ENCODE peak calls at places on chromosomes 5 and 9, in six cellular contexts. H is HCT116, Q is K562, R is GM12878, A is HepG2, C is H1. T is an unnamed sample.

GRCh38 chr9:99172129-99173091 is 49.3 kb downstream of the ALG2 start:
- DNase-seq in H (no peak), Q (no peak), R (no peak), A (peak), C (no peak), T (no peak)

GRCh38 chr9:73038613-73039012 is 85.8 kb upstream of the ALDH1A1 start:
- DNase-seq in H (no peak), Q (no peak), R (no peak), A (no peak), C (no peak), T (no peak)

GRCh38 chr5:16090270-16090669 is 89.3 kb downstream of the MARCHF11 start:
- DNase-seq in H (no peak), Q (no peak), R (no peak), A (no peak), C (no peak), T (no peak)

GRCh38 chr9:18980124-18980660 is 52.8 kb downstream of the SAXO1 start:
- DNase-seq in H (no peak), Q (no peak), R (no peak), A (no peak), C (no peak), T (peak)

GRCh38 chr9:120758544-120758943 is 34.7 kb downstream of the FBXW2 start:
- DNase-seq in H (no peak), Q (no peak), R (no peak), A (no peak), C (no peak), T (no peak)

GRCh38 chr5:124738751-124739559 is 7.5 kb downstream of the ZNF608 start:
- DNase-seq in H (no peak), Q (no peak), R (no peak), A (no peak), C (no peak), T (no peak)

GRCh38 chr5:159849437-159850191 is 66.7 kb upstream of the ADRA1B start:
- DNase-seq in H (no peak), Q (no peak), R (no peak), A (no peak), C (no peak), T (no peak)

GRCh38 chr9:88535932-88536324 is 950 bp downstream of the NXNL2 start:
- DNase-seq in H (no peak), Q (no peak), R (no peak), A (no peak), C (no peak), T (no peak)

GRCh38 chr9:137969685-137970084 is 92.1 kb downstream of the CACNA1B start:
- DNase-seq in H (no peak), Q (no peak), R (no peak), A (no peak), C (no peak), T (no peak)

GRCh38 chr9:109401169-109401989 is 80.5 kb upstream of the EPB41L4B start:
- DNase-seq in H (peak), Q (peak), R (no peak), A (peak), C (peak), T (peak)

GRCh38 chr5:78523314-78524193 is 125.0 kb downstream of the LHFPL2 start:
- DNase-seq in H (no peak), Q (peak), R (no peak), A (no peak), C (no peak), T (peak)

GRCh38 chr5:95864944-95865504 is 42.5 kb upstream of the GLRX start:
- DNase-seq in H (no peak), Q (no peak), R (no peak), A (peak), C (no peak), T (no peak)

GRCh38 chr5:60943624-60944023 is 1.2 kb downstream of the ERCC8 start:
- DNase-seq in H (no peak), Q (no peak), R (no peak), A (no peak), C (no peak), T (peak)

GRCh38 chr9:121857941-121858340 is 206.5 kb downstream of the DAB2IP start:
- DNase-seq in H (no peak), Q (no peak), R (no peak), A (no peak), C (peak), T (no peak)

GRCh38 chr5:40437452-40437861 is 242.3 kb upstream of the PTGER4 start:
- DNase-seq in H (no peak), Q (no peak), R (no peak), A (no peak), C (no peak), T (no peak)

GRCh38 chr5:98909363-98909762 is 19.4 kb downstream of the CHD1 start:
- DNase-seq in H (no peak), Q (no peak), R (no peak), A (no peak), C (no peak), T (no peak)

GRCh38 chr9:134680393-134681060 is 38.9 kb downstream of the COL5A1 start:
- DNase-seq in H (no peak), Q (no peak), R (no peak), A (no peak), C (no peak), T (no peak)

GRCh38 chr9:134682026-134682425 is 40.4 kb downstream of the COL5A1 start:
- DNase-seq in H (no peak), Q (no peak), R (no peak), A (no peak), C (no peak), T (no peak)

GRCh38 chr9:134679616-134680392 is 38.2 kb downstream of the COL5A1 start:
- DNase-seq in H (no peak), Q (no peak), R (no peak), A (no peak), C (no peak), T (no peak)

GRCh38 chr9:134682651-134683364 is 41.2 kb downstream of the COL5A1 start:
- DNase-seq in H (no peak), Q (no peak), R (no peak), A (no peak), C (no peak), T (no peak)

DNA sequence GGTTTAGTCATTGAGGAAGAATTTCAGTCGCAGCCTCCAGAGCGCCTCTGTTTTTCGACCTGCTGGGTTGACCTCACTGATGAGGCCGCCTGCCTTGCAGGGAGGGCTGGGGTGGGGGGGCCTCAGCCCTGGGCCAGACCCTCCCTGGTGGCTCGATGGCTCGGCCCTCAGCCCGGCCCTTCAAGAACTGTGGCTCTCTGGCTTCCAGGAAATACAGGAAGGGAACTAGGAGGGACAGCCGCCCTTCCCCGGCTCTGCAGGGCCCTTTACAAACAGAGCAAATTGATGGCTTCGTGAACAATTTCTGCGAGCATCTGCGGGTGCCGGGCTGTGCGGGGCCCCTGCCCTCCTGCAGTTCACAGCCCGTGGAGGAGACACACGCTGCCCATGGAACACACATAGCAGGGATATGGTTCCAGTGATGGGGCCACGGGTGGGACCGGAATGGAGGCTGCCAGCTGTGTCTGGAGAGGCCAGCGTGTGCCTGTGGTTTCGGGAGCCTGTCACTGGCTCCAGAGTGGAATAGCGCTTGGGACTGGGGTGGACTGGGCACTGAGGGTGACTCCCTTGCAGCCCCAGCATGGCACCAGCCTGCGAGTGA is 39.6 kb downstream of the COL5A1 start:
- DNase-seq in H (no peak), Q (no peak), R (no peak), A (no peak), C (no peak), T (no peak)
- TF ChIP-seq MAX in H (no peak), Q (no peak), R (no peak), A (no peak), C (no peak), T (no peak)

DNA sequence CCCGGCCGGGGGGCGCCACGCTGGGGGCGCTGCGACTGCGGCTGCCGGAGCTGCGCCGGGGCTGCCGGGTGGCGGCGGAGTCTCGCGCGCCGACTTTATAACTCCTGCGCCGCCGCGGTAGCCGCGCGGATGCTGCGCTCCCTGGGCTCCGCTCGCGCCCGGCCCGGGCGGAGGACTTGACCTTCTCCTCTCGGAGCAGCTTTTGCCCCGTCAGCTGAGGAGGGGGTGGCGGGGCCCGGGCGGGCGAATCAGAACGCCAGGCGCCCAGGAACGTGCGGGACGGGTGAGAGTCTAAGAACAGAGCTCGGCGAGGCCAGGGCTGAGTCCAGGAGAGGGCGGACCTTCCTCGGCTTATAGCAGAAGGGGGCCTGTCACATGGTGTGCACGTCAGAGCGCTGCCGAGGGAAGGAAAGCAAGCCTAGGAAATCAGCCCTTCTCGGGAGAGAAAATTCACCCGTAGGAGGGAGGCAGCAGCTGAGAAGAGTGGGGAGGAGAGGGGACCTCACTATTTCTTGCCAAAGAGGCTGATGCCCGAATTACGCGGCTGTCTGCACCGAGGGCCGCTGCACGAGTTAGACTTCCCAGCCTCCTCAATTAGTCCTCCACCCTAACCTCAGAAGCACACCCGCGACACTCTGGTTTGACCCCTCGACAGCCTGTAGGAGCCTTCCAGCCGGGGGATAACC is at the start of gene FOXD1:
- DNase-seq in H (peak), Q (peak), R (no peak), A (peak), C (peak), T (peak)
- H2AFZ ChIP-seq in H (peak), Q (peak), R (peak), A (no peak), C (peak), T (peak)

DNA sequence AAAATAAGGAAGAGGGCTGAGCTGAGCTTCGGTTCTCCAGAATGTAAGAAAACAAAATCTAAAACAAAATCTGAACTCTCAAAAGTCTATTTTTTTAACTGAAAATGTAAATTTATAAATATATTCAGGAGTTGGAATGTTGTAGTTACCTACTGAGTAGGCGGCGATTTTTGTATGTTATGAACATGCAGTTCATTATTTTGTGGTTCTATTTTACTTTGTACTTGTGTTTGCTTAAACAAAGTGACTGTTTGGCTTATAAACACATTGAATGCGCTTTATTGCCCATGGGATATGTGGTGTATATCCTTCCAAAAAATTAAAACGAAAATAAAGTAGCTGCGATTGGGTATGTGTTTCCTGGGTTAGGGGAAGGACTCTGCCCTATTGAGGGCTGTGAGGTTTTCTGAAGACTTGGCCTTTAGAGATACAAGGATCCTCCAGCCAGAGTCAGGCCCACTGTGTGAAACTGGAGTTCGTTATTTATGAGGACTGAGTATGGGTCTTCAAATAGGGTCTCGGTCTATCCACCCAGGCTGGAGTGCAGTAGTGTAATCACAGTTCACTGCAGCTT is 3.8 kb downstream of the EGR1 start:
- DNase-seq in H (peak), Q (no peak), R (no peak), A (no peak), C (no peak), T (peak)
- TF ChIP-seq POLR2A in H (no peak), Q (peak), R (no peak), A (no peak), C (no peak), T (no peak)

GRCh38 chr9:26951794-26952193 is 4.4 kb upstream of the IFT74 start:
- DNase-seq in H (no peak), Q (no peak), R (no peak), A (no peak), C (no peak), T (no peak)

GRCh38 chr9:26947736-26948135 is 694 bp upstream of the PLAA start:
- DNase-seq in H (no peak), Q (no peak), R (no peak), A (no peak), C (no peak), T (no peak)

GRCh38 chr9:26950521-26950920 is 3.5 kb upstream of the PLAA start:
- DNase-seq in H (no peak), Q (no peak), R (no peak), A (no peak), C (no peak), T (no peak)

GRCh38 chr9:26946753-26947727 is at the start of gene PLAA:
- DNase-seq in H (peak), Q (peak), R (peak), A (peak), C (peak), T (peak)

GRCh38 chr9:26949604-26950003 is 2.6 kb upstream of the PLAA start:
- DNase-seq in H (peak), Q (no peak), R (no peak), A (no peak), C (no peak), T (no peak)
- TF ChIP-seq MAX in H (no peak), Q (no peak), R (no peak), A (no peak), C (no peak), T (no peak)

GRCh38 chr5:105963856-105964255 is 1706.9 kb downstream of the EFNA5 start:
- DNase-seq in H (no peak), Q (no peak), R (no peak), A (no peak), C (no peak), T (peak)
- H2AFZ ChIP-seq in H (no peak), Q (no peak), R (no peak), A (no peak), C (no peak), T (no peak)

GRCh38 chr9:131670247-131670681 is 69.6 kb downstream of the RAPGEF1 start:
- DNase-seq in H (no peak), Q (no peak), R (no peak), A (no peak), C (no peak), T (no peak)
- TF ChIP-seq POLR2A in H (no peak), Q (no peak), R (no peak), A (no peak), C (no peak), T (no peak)

GRCh38 chr9:37909326-37909725 is 5.4 kb upstream of the SLC25A51 start:
- DNase-seq in H (no peak), Q (no peak), R (no peak), A (no peak), C (no peak), T (no peak)
- TF ChIP-seq MAX in H (no peak), Q (no peak), R (no peak), A (no peak), C (no peak), T (no peak)

DNA sequence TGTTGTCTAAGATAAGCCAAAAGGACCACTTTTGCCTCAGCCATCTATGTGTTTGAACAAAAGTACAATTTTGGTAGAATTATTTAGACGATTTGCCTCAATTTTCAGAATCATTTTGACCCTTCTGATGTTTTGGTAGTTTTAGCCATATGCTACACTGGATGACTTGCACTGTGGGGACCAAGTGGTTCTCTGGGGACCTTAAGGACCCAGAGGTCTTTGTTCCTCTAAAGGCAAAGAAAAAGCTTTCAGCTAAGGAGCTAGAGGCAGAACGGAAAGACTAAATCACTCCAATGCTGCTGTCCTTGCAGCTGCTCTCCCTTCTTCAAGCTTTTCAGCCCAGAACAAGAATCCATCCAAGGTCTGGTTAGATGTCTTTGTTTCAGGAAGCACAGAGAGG is 51.0 kb upstream of the APC start:
- DNase-seq in H (no peak), Q (no peak), R (no peak), A (no peak), C (no peak), T (no peak)
- H2AFZ ChIP-seq in H (no peak), Q (no peak), R (no peak), A (no peak), C (peak), T (no peak)